ENCODE peak calls at places on chromosomes 7 and 10, in seven cellular contexts. W is pancreas, I is foreskin fibroblast, L is cardiac fibroblast, A is transverse colon, U is AG10803, D is adrenal gland. K is an unnamed sample.
A peak's percentile ranks its signal among the peaks of the same experiment; 100 is the strongest.

GRCh38 chr10:49090696-49091338 is 24.5 kb downstream of the VSTM4 start:
- DNase-seq in L (no peak), A (no peak), W (no peak), U (no peak), D (no peak), I (no peak), K (no peak)

GRCh38 chr7:158744070-158744469 is 39.5 kb upstream of the NCAPG2 start:
- DNase-seq in L (no peak), U (no peak), I (no peak), W (no peak), D (no peak), A (no peak), K (no peak)

GRCh38 chr10:44240766-44241165 is 144.1 kb downstream of the CXCL12 start:
- DNase-seq in W (no peak), L (no peak), D (no peak), U (no peak), I (no peak), A (no peak), K (peak; percentile 32)

GRCh38 chr10:27319752-27320561 is 79.4 kb upstream of the ACBD5 start:
- DNase-seq in I (peak; percentile 1), U (peak; percentile 1), W (peak; percentile 52), L (peak; percentile 77), A (peak; percentile 49), D (peak; percentile 58), K (peak; percentile 42)

GRCh38 chr10:25388188-25388861 is 213.5 kb downstream of the GPR158 start:
- DNase-seq in D (no peak), A (no peak), U (no peak), I (no peak), W (no peak), L (no peak), K (no peak)

GRCh38 chr7:100641463-100641859 is at the start of gene TFR2:
- DNase-seq in L (no peak), U (no peak), D (no peak), I (no peak), W (no peak), A (no peak), K (no peak)

GRCh38 chr10:91596821-91597396 is 36.0 kb downstream of the PPP1R3C start:
- DNase-seq in W (no peak), D (no peak), L (peak; percentile 91), I (peak; percentile 85), A (no peak), U (peak; percentile 81), K (peak; percentile 91)

GRCh38 chr7:112086496-112087254 is 119.5 kb downstream of the DOCK4 start:
- DNase-seq in U (no peak), L (no peak), W (no peak), D (no peak), I (no peak), A (no peak), K (no peak)

GRCh38 chr7:111262293-111263116 is 171.6 kb downstream of the LRRN3 start:
- DNase-seq in L (no peak), A (no peak), I (no peak), U (no peak), W (no peak), D (no peak), K (no peak)

GRCh38 chr10:77898323-77899079 is 28.1 kb downstream of the DLG5 start:
- DNase-seq in I (no peak), U (no peak), D (peak; percentile 94), W (no peak), A (no peak), L (no peak), K (peak; percentile 15)

GRCh38 chr10:82969405-82969804 is 1094.4 kb downstream of the NRG3 start:
- DNase-seq in I (peak; percentile 66), W (no peak), U (peak; percentile 32), A (no peak), L (peak; percentile 29), D (no peak), K (peak; percentile 38)

GRCh38 chr10:66322261-66322660 is 603.6 kb upstream of the LRRTM3 start:
- DNase-seq in U (no peak), W (peak; percentile 14), L (no peak), I (peak; percentile 40), D (no peak), A (no peak), K (no peak)

GRCh38 chr10:71067098-71067760 is 145.1 kb upstream of the UNC5B start:
- DNase-seq in I (no peak), A (no peak), U (no peak), W (no peak), D (no peak), L (no peak), K (no peak)

GRCh38 chr7:125010540-125010939 is 80.9 kb upstream of the POT1 start:
- DNase-seq in D (no peak), L (no peak), A (no peak), I (no peak), W (no peak), U (no peak), K (no peak)

GRCh38 chr7:8068892-8069686 is 100.5 kb downstream of the GLCCI1 start:
- DNase-seq in A (no peak), L (no peak), U (no peak), I (no peak), W (no peak), D (no peak), K (no peak)

GRCh38 chr10:3902054-3902808 is 117.2 kb upstream of the KLF6 start:
- DNase-seq in L (peak; percentile 62), W (no peak), A (peak; percentile 57), I (no peak), U (peak; percentile 62), D (no peak), K (peak; percentile 63)

GRCh38 chr7:100219271-100219737 is 445 bp upstream of the PVRIG start:
- DNase-seq in D (no peak), W (no peak), U (no peak), L (no peak), I (no peak), A (no peak), K (no peak)

GRCh38 chr7:7970620-7971307 is 2.2 kb downstream of the GLCCI1 start:
- DNase-seq in I (peak; percentile 74), D (no peak), U (no peak), W (no peak), A (no peak), L (no peak), K (no peak)

GRCh38 chr7:18430810-18431209 is 64.7 kb upstream of the HDAC9 start:
- DNase-seq in L (no peak), I (no peak), W (no peak), U (no peak), D (no peak), A (no peak), K (no peak)

GRCh38 chr10:86225098-86225782 is 141.4 kb downstream of the GRID1 start:
- DNase-seq in D (no peak), A (no peak), W (no peak), I (peak; percentile 6), U (peak; percentile 73), L (peak; percentile 19), K (peak; percentile 73)

GRCh38 chr10:71999360-72000072 is 35.3 kb downstream of the CHST3 start:
- DNase-seq in U (peak; percentile 69), L (peak; percentile 96), W (no peak), D (peak; percentile 61), A (peak; percentile 55), I (peak; percentile 79), K (peak; percentile 61)

GRCh38 chr7:36670585-36671431 is 53.5 kb downstream of the AOAH start:
- DNase-seq in U (peak; percentile 56), A (peak; percentile 79), D (peak; percentile 62), L (peak; percentile 74), W (peak; percentile 63), I (peak; percentile 80), K (peak; percentile 61)

GRCh38 chr10:114151486-114151885 is 22.5 kb downstream of the CCDC186 start:
- DNase-seq in I (peak; percentile 86), D (no peak), W (no peak), A (no peak), U (peak; percentile 81), L (peak; percentile 52), K (peak; percentile 86)

DNA sequence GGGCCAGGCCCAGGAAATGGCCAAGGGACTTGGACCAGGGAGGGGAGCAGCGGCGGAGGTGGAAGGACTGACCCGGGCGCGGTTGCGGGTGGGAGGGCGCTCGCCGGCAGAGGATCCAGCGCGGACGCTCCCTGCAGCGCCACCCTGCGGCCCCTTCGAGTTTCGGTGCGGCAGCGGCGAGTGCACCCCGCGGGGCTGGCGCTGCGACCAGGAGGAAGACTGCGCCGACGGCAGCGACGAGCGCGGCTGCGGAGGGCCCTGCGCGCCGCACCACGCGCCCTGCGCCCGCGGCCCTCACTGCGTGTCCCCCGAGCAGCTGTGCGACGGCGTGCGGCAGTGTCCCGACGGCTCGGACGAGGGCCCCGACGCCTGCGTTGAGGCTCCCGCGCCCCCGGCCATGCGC is 16.8 kb upstream of the ZNF467 start:
- DNase-seq in I (peak; percentile 39), L (peak; percentile 31), A (peak; percentile 36), U (no peak), D (peak; percentile 53), W (no peak), K (no peak)
- TF ChIP-seq CTCF in I (peak; percentile 19), L (peak; percentile 26), A (peak; percentile 16), U (peak; percentile 15), D (no peak), W (peak; percentile 28), K (no peak)

GRCh38 chr10:69865450-69865849 is 63.7 kb downstream of the COL13A1 start:
- DNase-seq in L (no peak), U (no peak), D (no peak), A (no peak), W (no peak), I (no peak), K (no peak)
- H3K4me3 ChIP-seq in L (no peak overlapping the region), U (no peak overlapping the region), D (no peak overlapping the region), A (no peak overlapping the region), W (no peak overlapping the region), I (no peak overlapping the region), K (no peak overlapping the region)

DNA sequence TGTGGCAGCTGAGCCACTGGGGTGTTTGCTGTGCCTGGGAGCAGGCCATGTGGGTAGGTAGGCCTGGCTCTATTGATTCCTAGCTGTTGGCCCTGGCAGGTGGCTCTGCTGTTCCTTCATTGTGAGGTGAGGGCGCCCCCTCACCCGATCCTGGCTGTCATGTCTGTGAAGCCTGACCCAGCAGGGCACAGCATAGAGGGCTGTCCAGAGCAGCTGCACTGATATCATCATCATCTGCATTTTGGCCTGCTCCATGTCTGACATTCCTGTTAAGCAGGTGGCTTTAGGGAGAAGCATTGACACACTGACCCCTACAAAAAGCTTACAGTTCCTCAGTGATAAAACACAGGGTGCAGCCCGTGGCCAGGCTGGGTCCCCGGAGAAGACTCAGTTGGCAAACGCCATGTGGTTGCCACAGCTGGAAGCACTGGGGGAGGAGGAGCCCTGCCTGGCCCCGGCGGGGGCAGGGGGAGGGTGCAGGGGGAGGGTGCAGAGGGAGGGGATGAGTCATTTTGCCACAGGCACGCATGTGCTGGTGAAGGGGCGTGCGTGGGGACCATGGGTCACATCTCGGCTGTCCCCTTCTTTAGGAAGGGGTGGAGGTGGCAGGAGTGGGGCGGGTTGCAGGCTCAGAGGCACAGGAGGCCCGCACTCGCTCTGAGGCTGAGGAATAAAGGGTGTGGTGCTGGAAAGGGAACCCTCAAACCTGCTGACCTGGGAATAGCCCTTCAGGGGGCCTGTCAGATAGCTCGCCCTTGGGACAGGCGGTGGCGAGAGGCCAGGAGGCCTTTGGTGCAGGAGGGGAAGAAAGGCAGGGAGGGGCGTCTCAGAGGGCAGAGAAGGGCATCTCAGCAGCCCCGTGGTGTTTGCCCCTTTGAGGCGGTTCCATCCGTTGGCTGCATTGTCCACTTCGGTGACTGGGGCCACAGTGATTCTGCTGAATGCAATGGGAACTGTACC is 31.6 kb downstream of the IKZF1 start:
- DNase-seq in A (peak; percentile 68), L (no peak), W (no peak), I (no peak), U (no peak), D (no peak), K (no peak)
- TF ChIP-seq CTCF in A (no peak), L (no peak), W (no peak), I (no peak), U (no peak), D (no peak), K (no peak)

DNA sequence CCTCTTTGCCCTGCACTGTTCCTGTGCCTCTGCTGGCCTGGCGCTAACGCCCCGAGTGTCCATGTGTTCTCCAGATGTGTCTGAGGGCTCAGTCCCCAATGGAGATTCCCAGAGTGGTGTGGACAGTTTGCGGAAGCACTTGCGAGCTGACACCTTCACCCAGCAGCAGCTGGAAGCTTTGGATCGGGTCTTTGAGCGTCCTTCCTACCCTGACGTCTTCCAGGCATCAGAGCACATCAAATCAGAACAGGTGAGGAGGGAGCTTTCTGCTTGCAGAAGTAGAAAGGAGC is 60.9 kb downstream of the PAX2 start:
- DNase-seq in D (no peak), U (no peak), W (no peak), A (no peak), I (peak; percentile 13), L (no peak), K (no peak)
- H3K4me3 ChIP-seq in D (no peak overlapping the region), U (no peak overlapping the region), W (no peak overlapping the region), A (no peak overlapping the region), I (no peak overlapping the region), L (no peak overlapping the region), K (no peak overlapping the region)

K was measured in fibroblast of mammary gland.